ENCODE peak calls at places on chromosomes 11 and 22, in five cellular contexts. R is Panc1, M is PC-9, F is GM06990, N is pancreas. U is an unnamed sample.

GRCh38 chr11:46898396-46899095 is 19.8 kb downstream of the LRP4 start:
- DNase-seq in R (no peak), M (peak; percentile 85), F (no peak), N (no peak), U (peak; percentile 67)

GRCh38 chr11:7571640-7572000 is 57.8 kb downstream of the PPFIBP2 start:
- DNase-seq in R (peak; percentile 47), M (peak; percentile 61), F (no peak), N (peak; percentile 86), U (peak; percentile 76)

GRCh38 chr22:19046719-19047609 is 75.2 kb downstream of the DGCR2 start:
- DNase-seq in R (no peak), M (no peak), F (no peak), N (no peak), U (no peak)

GRCh38 chr11:30859709-30860108 is 273.6 kb upstream of the MPPED2 start:
- DNase-seq in R (no peak), M (no peak), F (no peak), N (no peak), U (no peak)

GRCh38 chr11:47449541-47449940 is 605 bp upstream of the RAPSN start:
- DNase-seq in R (no peak), M (no peak), F (no peak), N (no peak), U (no peak)

GRCh38 chr22:46010951-46011626 is 34.1 kb upstream of the WNT7B start:
- DNase-seq in R (no peak), M (no peak), F (no peak), N (no peak), U (no peak)

GRCh38 chr22:43846966-43847365 is 15.3 kb downstream of the SULT4A1 start:
- DNase-seq in R (no peak), M (no peak), F (no peak), N (no peak), U (no peak)

GRCh38 chr11:20010106-20010860 is 150.0 kb downstream of the DBX1 start:
- DNase-seq in R (no peak), M (no peak), F (no peak), N (no peak), U (no peak)

GRCh38 chr11:106101797-106102196 is 24.3 kb downstream of the AASDHPPT start:
- DNase-seq in R (no peak), M (peak; percentile 42), F (no peak), N (no peak), U (no peak)

GRCh38 chr22:36349726-36350125 is 38.0 kb downstream of the MYH9 start:
- DNase-seq in R (no peak), M (no peak), F (no peak), N (no peak), U (no peak)

GRCh38 chr22:36348760-36349159 is 39.0 kb downstream of the MYH9 start:
- DNase-seq in R (no peak), M (no peak), F (no peak), N (no peak), U (no peak)

GRCh38 chr22:36351921-36352774 is 35.6 kb downstream of the MYH9 start:
- DNase-seq in R (no peak), M (no peak), F (no peak), N (peak; percentile 57), U (peak; percentile 76)

GRCh38 chr22:36352775-36353507 is 34.8 kb downstream of the MYH9 start:
- DNase-seq in R (no peak), M (no peak), F (no peak), N (peak; percentile 88), U (no peak)

GRCh38 chr22:36350751-36351594 is 36.8 kb downstream of the MYH9 start:
- DNase-seq in R (no peak), M (no peak), F (no peak), N (peak; percentile 63), U (peak; percentile 79)
- TF ChIP-seq CTCF in R (no peak), M (no peak), F (no peak), N (no peak), U (no peak)

GRCh38 chr11:95138448-95138847 is 48.8 kb downstream of the ENDOD1 start:
- DNase-seq in R (no peak), M (no peak), F (no peak), N (no peak), U (no peak)
- TF ChIP-seq CTCF in R (no peak), M (no peak), F (peak; percentile 33), N (no peak), U (no peak)

GRCh38 chr11:126411971-126412381 is 56.5 kb downstream of the ST3GAL4 start:
- DNase-seq in R (no peak), M (no peak), F (no peak), N (no peak), U (no peak)
- TF ChIP-seq CTCF in R (no peak), M (no peak), F (no peak), N (no peak), U (no peak)

DNA sequence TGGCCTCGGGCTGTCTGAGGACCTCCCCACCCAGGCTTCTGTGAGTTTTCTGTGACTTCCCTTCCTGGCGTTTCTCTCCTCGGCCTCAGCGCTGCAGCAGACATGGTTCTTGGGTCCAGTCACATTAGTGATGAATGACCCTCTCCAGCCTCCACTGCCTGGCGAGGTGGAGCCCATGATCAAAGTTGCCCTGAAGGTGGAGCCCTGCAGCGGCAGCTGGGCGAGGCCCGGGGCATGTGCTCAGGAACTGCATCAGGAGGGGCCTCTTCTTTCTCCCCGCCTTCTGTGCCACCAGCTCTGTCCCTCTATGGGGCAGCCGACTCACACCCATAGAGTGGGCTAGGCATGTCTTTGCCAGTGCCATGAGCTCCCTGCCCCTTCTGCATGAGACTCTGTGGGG is 1079.7 kb downstream of the TBC1D22A start:
- DNase-seq in R (no peak), M (no peak), F (peak; percentile 9), N (no peak), U (no peak)
- TF ChIP-seq CTCF in R (no peak), M (no peak), F (peak; percentile 30), N (no peak), U (no peak)

DNA sequence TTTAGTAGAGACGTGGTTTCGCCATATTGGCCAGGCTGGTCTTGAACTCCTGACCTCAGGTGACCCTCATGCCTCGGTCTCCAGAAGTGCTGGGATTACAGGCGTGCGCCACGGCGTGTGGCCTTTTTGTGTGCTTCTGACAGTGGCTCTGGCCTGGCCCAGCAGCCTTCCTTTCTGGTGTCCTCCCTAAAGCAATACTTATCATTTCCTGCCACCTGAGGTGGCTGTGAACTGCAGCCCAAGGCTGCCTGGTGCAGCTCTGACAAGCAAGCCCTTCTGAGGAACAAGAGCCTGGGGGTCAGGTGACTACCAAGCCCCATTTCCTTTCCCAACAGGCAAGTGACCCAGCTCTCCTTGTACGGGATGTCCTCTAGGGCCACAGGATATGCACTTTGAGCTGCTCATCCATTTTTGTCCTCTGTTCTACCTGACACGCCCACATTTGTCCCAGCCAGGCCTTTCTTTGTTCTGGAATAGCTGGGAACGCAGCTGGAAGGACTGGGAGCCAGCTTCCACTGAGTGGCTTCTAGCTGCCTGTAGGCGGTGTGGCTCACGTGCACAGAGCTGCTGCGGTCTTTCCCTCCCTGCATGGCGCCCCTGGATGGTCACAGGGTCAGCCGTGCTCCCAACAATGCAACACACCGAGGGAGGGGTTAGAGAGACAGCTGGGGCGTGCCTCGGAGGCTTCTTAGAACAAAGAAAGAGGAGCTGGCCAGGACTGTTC is 12.3 kb upstream of the BID start:
- DNase-seq in R (no peak), M (no peak), F (peak; percentile 23), N (no peak), U (peak; percentile 75)
- TF ChIP-seq CTCF in R (no peak), M (no peak), F (no peak), N (no peak), U (no peak)

DNA sequence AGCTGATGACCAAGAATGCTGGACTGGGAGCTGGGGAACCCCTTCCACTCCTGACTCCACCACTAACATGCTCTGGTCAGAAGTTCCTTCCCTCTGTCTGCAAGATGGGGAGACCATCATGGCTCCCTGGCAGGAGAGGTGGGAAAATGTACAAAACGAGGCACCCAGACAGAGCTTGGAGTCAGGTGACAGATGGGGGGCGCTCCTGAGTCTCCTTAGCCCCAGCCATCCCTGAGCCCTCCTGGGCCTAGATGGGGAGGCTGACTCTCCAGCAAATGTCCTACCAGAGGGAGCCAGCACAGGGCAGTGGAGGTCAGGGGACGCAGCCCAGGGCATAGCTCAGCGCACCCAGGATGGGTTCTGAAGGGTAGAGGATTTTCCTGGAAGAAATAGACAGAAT is 20.0 kb downstream of the KCNJ4 start:
- DNase-seq in R (no peak), M (no peak), F (no peak), N (no peak), U (no peak)
- TF ChIP-seq CTCF in R (no peak), M (no peak), F (peak; percentile 13), N (no peak), U (no peak)

GRCh38 chr11:64039012-64039665 is 3.4 kb downstream of the FLRT1 start:
- DNase-seq in R (no peak), M (no peak), F (no peak), N (no peak), U (no peak)

GRCh38 chr11:64041846-64042245 is 6.1 kb downstream of the FLRT1 start:
- DNase-seq in R (no peak), M (no peak), F (no peak), N (no peak), U (no peak)

GRCh38 chr11:64042301-64042700 is 6.6 kb downstream of the FLRT1 start:
- DNase-seq in R (no peak), M (no peak), F (no peak), N (no peak), U (no peak)

GRCh38 chr11:64038500-64038899 is 2.8 kb downstream of the FLRT1 start:
- DNase-seq in R (no peak), M (no peak), F (no peak), N (no peak), U (no peak)

DNA sequence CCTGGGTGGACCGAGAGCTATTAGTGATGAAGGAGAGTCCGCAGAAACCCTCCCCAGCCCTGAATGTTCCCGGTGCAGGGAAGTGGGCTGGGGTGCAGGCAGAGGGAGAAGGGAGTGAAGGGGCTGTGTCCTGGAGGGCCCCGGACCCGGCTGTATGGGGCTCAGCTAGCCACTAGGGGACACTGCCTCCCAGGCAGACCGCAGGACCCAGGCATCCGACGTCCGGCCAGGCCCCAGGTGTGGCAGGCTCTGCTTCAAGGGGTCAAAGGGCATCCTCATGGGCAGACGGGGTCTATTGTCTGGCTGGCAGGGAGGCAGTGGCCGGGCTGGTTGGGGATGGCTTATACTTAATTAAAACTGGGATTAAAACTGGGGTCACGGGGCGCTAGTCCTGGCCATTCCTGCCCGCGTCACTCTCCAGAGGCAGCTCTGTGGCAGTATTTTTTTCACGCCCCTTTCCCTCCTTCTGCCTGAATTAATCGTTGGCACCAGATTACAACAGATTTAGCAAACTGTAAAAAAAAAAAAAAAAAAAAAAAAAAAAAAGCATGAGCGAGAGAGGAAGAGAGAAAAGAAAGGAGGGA is 5.0 kb downstream of the FLRT1 start:
- DNase-seq in R (no peak), M (no peak), F (no peak), N (no peak), U (no peak)
- TF ChIP-seq CTCF in R (peak; percentile 89), M (peak; percentile 60), F (peak; percentile 44), N (peak; percentile 32), U (no peak)

GRCh38 chr11:72864692-72865655 is 50.8 kb downstream of the ATG16L2 start:
- DNase-seq in R (no peak), M (no peak), F (no peak), N (no peak), U (no peak)
- TF ChIP-seq CTCF in R (no peak), M (no peak), F (no peak), N (no peak), U (no peak)

U was measured in breast epithelium.